ENCODE peak calls at places on chromosome 1, in eight cellular contexts. F is stomach; B is prostate gland; Y is CD8-positive, alpha-beta memory T cell; L is A549; S is GM23248; V is testis; R is upper lobe of right lung. W is an unnamed sample.

GRCh38 chr1:233884461-233885151 is 19.9 kb upstream of the SLC35F3 start:
- DNase-seq in F (no peak), B (no peak), Y (no peak), L (no peak), S (no peak), V (no peak), R (no peak), W (no peak)

GRCh38 chr1:12757836-12758235 is 11.8 kb downstream of the CFAP107 start:
- DNase-seq in F (no peak), B (no peak), Y (no peak), L (no peak), S (no peak), V (no peak), R (no peak), W (no peak)

GRCh38 chr1:226633541-226634155 is 85.1 kb downstream of the STUM start:
- DNase-seq in F (no peak), B (no peak), Y (no peak), L (no peak), S (no peak), V (no peak), R (peak; percentile 47), W (peak; percentile 56)

GRCh38 chr1:226603030-226603960 is 54.7 kb downstream of the STUM start:
- DNase-seq in F (peak; percentile 69), B (peak; percentile 74), Y (no peak), L (no peak), S (peak; percentile 92), V (peak; percentile 51), R (peak; percentile 34), W (peak; percentile 82)

GRCh38 chr1:99527078-99527477 is 118.8 kb upstream of the PALMD start:
- DNase-seq in F (no peak), B (no peak), Y (no peak), L (no peak), S (peak; percentile 61), V (no peak), R (no peak), W (no peak)

GRCh38 chr1:28096210-28097099 is 8.0 kb upstream of the EYA3 start:
- DNase-seq in F (no peak), B (no peak), Y (no peak), L (no peak), S (no peak), V (no peak), R (no peak), W (no peak)

GRCh38 chr1:222104097-222104496 is 362.2 kb upstream of the DUSP10 start:
- DNase-seq in F (no peak), B (no peak), Y (no peak), L (no peak), S (no peak), V (no peak), R (no peak), W (no peak)

GRCh38 chr1:115507256-115507589 is 134.5 kb upstream of the VANGL1 start:
- DNase-seq in F (no peak), B (no peak), Y (no peak), L (peak; percentile 28), S (peak; percentile 76), V (no peak), R (no peak), W (no peak)

GRCh38 chr1:34597877-34598514 is 156.9 kb upstream of the GJB5 start:
- DNase-seq in F (peak; percentile 76), B (peak; percentile 43), Y (no peak), L (peak; percentile 48), S (peak; percentile 76), V (peak; percentile 86), R (peak; percentile 88), W (no peak)

GRCh38 chr1:169475806-169476205 is 9.9 kb downstream of the SLC19A2 start:
- DNase-seq in F (no peak), B (no peak), Y (no peak), L (no peak), S (no peak), V (no peak), R (no peak), W (no peak)

GRCh38 chr1:107153033-107153432 is 12.2 kb downstream of the NTNG1 start:
- DNase-seq in F (no peak), B (no peak), Y (no peak), L (no peak), S (no peak), V (no peak), R (no peak), W (no peak)

GRCh38 chr1:69919129-69919921 is 286.1 kb downstream of the LRRC40 start:
- DNase-seq in F (no peak), B (no peak), Y (no peak), L (no peak), S (no peak), V (peak; percentile 23), R (peak; percentile 53), W (no peak)

GRCh38 chr1:228691926-228692325 is 43.4 kb upstream of the RHOU start:
- DNase-seq in F (peak; percentile 32), B (peak; percentile 70), Y (no peak), L (peak; percentile 69), S (peak; percentile 50), V (peak; percentile 42), R (no peak), W (no peak)

GRCh38 chr1:8133657-8134430 is 107.7 kb upstream of the ERRFI1 start:
- DNase-seq in F (peak; percentile 41), B (peak; percentile 58), Y (no peak), L (no peak), S (peak; percentile 89), V (peak; percentile 81), R (no peak), W (peak; percentile 84)

GRCh38 chr1:202710070-202711025 is at the start of gene SYT2:
- DNase-seq in F (peak; percentile 35), B (no peak), Y (no peak), L (no peak), S (peak; percentile 41), V (peak; percentile 81), R (no peak), W (no peak)

GRCh38 chr1:41728403-41729202 is 190.1 kb downstream of the HIVEP3 start:
- DNase-seq in F (no peak), B (no peak), Y (peak; percentile 44), L (no peak), S (no peak), V (peak; percentile 26), R (peak; percentile 73), W (no peak)

GRCh38 chr1:226882631-226883409 is 12.4 kb downstream of the PSEN2 start:
- DNase-seq in F (no peak), B (no peak), Y (no peak), L (no peak), S (peak; percentile 45), V (peak; percentile 36), R (no peak), W (peak; percentile 32)

GRCh38 chr1:84944767-84945486 is 51.9 kb upstream of the LPAR3 start:
- DNase-seq in F (peak; percentile 57), B (peak; percentile 69), Y (peak; percentile 65), L (peak; percentile 91), S (peak; percentile 91), V (peak; percentile 75), R (no peak), W (no peak)

GRCh38 chr1:63983391-63984256 is 209.8 kb downstream of the ROR1 start:
- DNase-seq in F (peak; percentile 39), B (no peak), Y (no peak), L (no peak), S (peak; percentile 23), V (no peak), R (no peak), W (no peak)

GRCh38 chr1:21232044-21232443 is 55.3 kb upstream of the EIF4G3 start:
- DNase-seq in F (peak; percentile 59), B (peak; percentile 58), Y (peak; percentile 9), L (peak; percentile 63), S (peak; percentile 64), V (peak; percentile 70), R (no peak), W (no peak)

GRCh38 chr1:39701092-39701460 is 9.8 kb upstream of the HPCAL4 start:
- DNase-seq in F (peak; percentile 75), B (no peak), Y (no peak), L (no peak), S (peak; percentile 33), V (peak; percentile 92), R (no peak), W (no peak)

GRCh38 chr1:94597701-94598100 is 56.1 kb upstream of the F3 start:
- DNase-seq in F (no peak), B (no peak), Y (no peak), L (no peak), S (peak; percentile 87), V (no peak), R (no peak), W (no peak)

GRCh38 chr1:8818325-8818775 is 910 bp upstream of the RERE start:
- DNase-seq in F (peak; percentile 60), B (peak; percentile 47), Y (no peak), L (peak; percentile 56), S (peak; percentile 91), V (peak; percentile 48), R (no peak), W (peak; percentile 66)

GRCh38 chr1:117754061-117754969 is 148.5 kb downstream of the TENT5C start:
- DNase-seq in F (peak; percentile 72), B (peak; percentile 70), Y (peak; percentile 23), L (peak; percentile 52), S (peak; percentile 73), V (peak; percentile 77), R (no peak), W (no peak)

GRCh38 chr1:24147194-24147593 is 4.3 kb upstream of the IL22RA1 start:
- DNase-seq in F (no peak), B (no peak), Y (no peak), L (no peak), S (no peak), V (no peak), R (no peak), W (peak; percentile 7)

GRCh38 chr1:11653101-11653601 is 1.1 kb downstream of the FBXO2 start:
- DNase-seq in F (peak; percentile 63), B (no peak), Y (no peak), L (no peak), S (no peak), V (no peak), R (no peak), W (no peak)

GRCh38 chr1:237394263-237394662 is 352.3 kb downstream of the RYR2 start:
- DNase-seq in F (no peak), B (no peak), Y (no peak), L (no peak), S (no peak), V (no peak), R (no peak), W (no peak)

GRCh38 chr1:198620198-198620597 is 18.6 kb upstream of the PTPRC start:
- DNase-seq in F (no peak), B (no peak), Y (no peak), L (no peak), S (no peak), V (no peak), R (no peak), W (no peak)
- H3K4me1 ChIP-seq in F (no peaks in the 10 kb centered on the region), B (no peaks in the 10 kb centered on the region), Y (peaks cover 96% of the 10 kb centered on the region), L (no peaks in the 10 kb centered on the region), S (peaks cover 22% of the 10 kb centered on the region), V (no peaks in the 10 kb centered on the region), R (no peaks in the 10 kb centered on the region), W (no peaks in the 10 kb centered on the region)

GRCh38 chr1:58864654-58865053 is 80.8 kb upstream of the JUN start:
- DNase-seq in F (no peak), B (no peak), Y (no peak), L (no peak), S (no peak), V (no peak), R (no peak), W (no peak)
- H3K4me1 ChIP-seq in F (peaks cover 13% of the 10 kb centered on the region), B (no peaks in the 10 kb centered on the region), Y (peaks cover 4% of the 10 kb centered on the region), L (peaks cover 15% of the 10 kb centered on the region), S (peaks cover 9% of the 10 kb centered on the region), V (no peaks in the 10 kb centered on the region), R (no peaks in the 10 kb centered on the region), W (no peaks in the 10 kb centered on the region)

GRCh38 chr1:185627136-185627535 is 107.1 kb upstream of the HMCN1 start:
- DNase-seq in F (no peak), B (no peak), Y (no peak), L (no peak), S (no peak), V (no peak), R (no peak), W (no peak)
- H3K4me1 ChIP-seq in F (no peaks in the 10 kb centered on the region), B (no peaks in the 10 kb centered on the region), Y (no peaks in the 10 kb centered on the region), L (no peaks in the 10 kb centered on the region), S (peaks cover under 1% of the 10 kb centered on the region), V (no peaks in the 10 kb centered on the region), R (no peaks in the 10 kb centered on the region), W (no peaks in the 10 kb centered on the region)

GRCh38 chr1:113340038-113340437 is 50.3 kb upstream of the MAGI3 start:
- DNase-seq in F (no peak), B (no peak), Y (no peak), L (no peak), S (no peak), V (no peak), R (no peak), W (no peak)
- H3K4me1 ChIP-seq in F (no peaks in the 10 kb centered on the region), B (no peaks in the 10 kb centered on the region), Y (no peaks in the 10 kb centered on the region), L (no peaks in the 10 kb centered on the region), S (no peaks in the 10 kb centered on the region), V (no peaks in the 10 kb centered on the region), R (no peaks in the 10 kb centered on the region), W (no peaks in the 10 kb centered on the region)

W was measured in tibial artery.